ENCODE peak calls at places on chromosomes 7 and 10, in nine cellular contexts. K is psoas muscle; Z is NAMALWA; P is NCI-H1436; I is endothelial cell; F is heart right ventricle; M is activated CD8-positive, alpha-beta T cell treated with anti-CD3 and anti-CD28 coated beads for 36 hours; G is smooth muscle cell of the brain vasculature; J is pancreas. B is an unnamed sample.

GRCh38 chr7:40300146-40300655 is 165.4 kb downstream of the SUGCT start:
- DNase-seq in P (no peak), F (no peak), K (no peak), G (no peak), J (no peak), Z (no peak), M (no peak), I (no peak), B (no peak)

GRCh38 chr10:122051609-122052385 is 62.8 kb downstream of the TACC2 start:
- DNase-seq in K (peak; percentile 38), G (no peak), Z (peak; percentile 10), I (peak; percentile 62), J (peak; percentile 54), M (no peak), F (peak; percentile 38), P (no peak), B (no peak)

GRCh38 chr7:74518654-74519053 is 64.9 kb downstream of the GTF2IRD1 start:
- DNase-seq in P (no peak), Z (no peak), G (no peak), K (no peak), M (no peak), F (no peak), J (no peak), I (no peak), B (no peak)

GRCh38 chr7:110382736-110383135 is 708.2 kb upstream of the LRRN3 start:
- DNase-seq in J (no peak), I (no peak), P (no peak), G (no peak), Z (no peak), M (no peak), F (no peak), K (no peak), B (no peak)

GRCh38 chr7:40859076-40859475 is 724.3 kb downstream of the SUGCT start:
- DNase-seq in M (no peak), K (no peak), P (no peak), I (no peak), J (no peak), Z (no peak), F (no peak), G (no peak), B (no peak)

GRCh38 chr10:117936136-117936535 is 110.6 kb downstream of the RAB11FIP2 start:
- DNase-seq in P (peak; percentile 5), K (peak; percentile 13), M (no peak), J (no peak), F (no peak), I (no peak), Z (no peak), G (no peak), B (no peak)

GRCh38 chr10:130743751-130744191 is 567.8 kb downstream of the TCERG1L start:
- DNase-seq in K (no peak), P (no peak), M (no peak), G (no peak), I (no peak), Z (no peak), F (no peak), J (no peak), B (no peak)

GRCh38 chr10:129863231-129863663 is 100.8 kb downstream of the EBF3 start:
- DNase-seq in J (no peak), I (no peak), Z (no peak), M (no peak), K (no peak), F (no peak), P (peak; percentile 67), G (no peak), B (no peak)

GRCh38 chr7:105794741-105795729 is 81.4 kb downstream of the ATXN7L1 start:
- DNase-seq in J (no peak), P (no peak), I (no peak), G (no peak), F (peak; percentile 20), Z (no peak), K (no peak), M (no peak), B (no peak)

GRCh38 chr10:78427497-78428031 is 393.9 kb downstream of the RPS24 start:
- DNase-seq in Z (no peak), K (no peak), M (no peak), P (no peak), I (no peak), J (no peak), G (no peak), F (no peak), B (no peak)

GRCh38 chr10:126212653-126213052 is 175.6 kb downstream of the ADAM12 start:
- DNase-seq in M (no peak), P (no peak), I (no peak), J (no peak), G (no peak), Z (no peak), F (no peak), K (no peak), B (no peak)

GRCh38 chr7:45597286-45597984 is 23.3 kb downstream of the ADCY1 start:
- DNase-seq in G (no peak), P (no peak), Z (no peak), M (no peak), I (no peak), J (no peak), F (no peak), K (no peak), B (no peak)

GRCh38 chr10:71316081-71316785 is 2.8 kb upstream of the SLC29A3 start:
- DNase-seq in K (no peak), G (no peak), Z (no peak), F (no peak), P (no peak), J (no peak), M (peak; percentile 61), I (no peak), B (no peak)

GRCh38 chr10:117442521-117442920 is 67.3 kb upstream of the PDZD8 start:
- DNase-seq in J (no peak), I (no peak), Z (no peak), M (no peak), G (no peak), P (no peak), K (no peak), F (no peak), B (peak; percentile 80)

GRCh38 chr7:28573059-28573553 is 160.8 kb downstream of the CREB5 start:
- DNase-seq in F (no peak), K (no peak), G (peak; percentile 13), J (peak; percentile 64), P (peak; percentile 53), I (no peak), Z (peak; percentile 96), M (no peak), B (no peak)

GRCh38 chr10:87782721-87783120 is 35.3 kb downstream of the ATAD1 start:
- DNase-seq in F (no peak), J (no peak), Z (no peak), K (no peak), P (no peak), G (no peak), I (no peak), M (no peak), B (no peak)

GRCh38 chr7:22842383-22842903 is 19.8 kb upstream of the TOMM7 start:
- DNase-seq in M (no peak), Z (no peak), J (no peak), K (peak; percentile 26), P (no peak), I (no peak), F (no peak), G (no peak), B (no peak)

GRCh38 chr10:52455095-52455494 is 141.0 kb downstream of the DKK1 start:
- DNase-seq in Z (no peak), I (no peak), J (no peak), G (no peak), M (no peak), F (no peak), K (no peak), P (no peak), B (no peak)

GRCh38 chr7:64959072-64959747 is 31.6 kb downstream of the ZNF117 start:
- DNase-seq in M (no peak), Z (peak; percentile 20), P (peak; percentile 50), K (no peak), G (no peak), J (no peak), I (no peak), F (no peak), B (no peak)

GRCh38 chr7:26513948-26514347 is 222.3 kb downstream of the SNX10 start:
- DNase-seq in I (no peak), M (no peak), G (no peak), J (no peak), F (no peak), K (no peak), P (no peak), Z (no peak), B (no peak)

GRCh38 chr10:6247041-6247712 is 44.4 kb downstream of the PFKFB3 start:
- DNase-seq in I (no peak), G (no peak), J (no peak), K (no peak), Z (no peak), F (no peak), P (no peak), M (no peak), B (no peak)

GRCh38 chr10:131277278-131277677 is 34.2 kb downstream of the TCERG1L start:
- DNase-seq in Z (no peak), M (no peak), G (no peak), P (no peak), F (no peak), K (no peak), J (no peak), I (no peak), B (no peak)

GRCh38 chr7:36686499-36686898 is 37.8 kb downstream of the AOAH start:
- DNase-seq in I (no peak), J (no peak), G (no peak), K (no peak), P (no peak), F (no peak), M (peak; percentile 78), Z (no peak), B (no peak)

GRCh38 chr7:139598642-139599041 is 75.2 kb downstream of the CLEC2L start:
- DNase-seq in K (no peak), P (no peak), M (no peak), Z (no peak), F (no peak), J (no peak), G (no peak), I (no peak), B (no peak)

GRCh38 chr10:99920486-99920885 is 89.3 kb downstream of the DNMBP start:
- DNase-seq in G (no peak), P (no peak), K (no peak), M (no peak), F (no peak), Z (no peak), I (no peak), J (peak; percentile 56), B (no peak)

GRCh38 chr10:94403034-94403822 is 887 bp downstream of the TBC1D12 start:
- DNase-seq in M (peak; percentile 15), P (peak; percentile 5), G (no peak), Z (no peak), J (peak; percentile 75), K (peak; percentile 54), I (peak; percentile 69), F (peak; percentile 64), B (no peak)

GRCh38 chr7:112630565-112630964 is 149.8 kb downstream of the LSMEM1 start:
- DNase-seq in M (no peak), K (no peak), I (no peak), J (no peak), G (peak; percentile 65), P (no peak), Z (no peak), F (no peak), B (no peak)

GRCh38 chr10:4131407-4132215 is 346.6 kb upstream of the KLF6 start:
- DNase-seq in M (peak; percentile 57), I (no peak), F (no peak), G (peak; percentile 47), K (no peak), Z (peak; percentile 21), P (no peak), J (no peak), B (no peak)

GRCh38 chr10:91590142-91590903 is 42.5 kb downstream of the PPP1R3C start:
- DNase-seq in Z (no peak), P (no peak), K (peak; percentile 44), J (peak; percentile 75), G (no peak), I (no peak), F (peak; percentile 57), M (no peak), B (peak; percentile 94)

GRCh38 chr7:92614586-92615237 is 24.5 kb upstream of the FAM133B start:
- DNase-seq in G (no peak), K (no peak), F (no peak), M (no peak), P (no peak), Z (peak; percentile 33), J (no peak), I (no peak), B (no peak)